ENCODE peak calls at places on chromosomes 1 and 21, in four cellular contexts. M, U, D and N are unnamed samples. For H3K4me1, the result is how much of the 10 kb centered on the place peaks cover.

GRCh38 chr1:201223852-201224670 is 33.4 kb downstream of the IGFN1 start:
- DNase-seq in M (no peak), U (no peak), D (no peak), N (peak)

GRCh38 chr1:7922301-7922700 is 18.3 kb downstream of the TNFRSF9 start:
- DNase-seq in M (peak), U (no peak), D (no peak), N (no peak)

GRCh38 chr1:235725493-235725892 is 75.9 kb upstream of the GNG4 start:
- DNase-seq in M (peak), U (no peak), D (no peak), N (no peak)

GRCh38 chr1:8671313-8671917 is 146.0 kb downstream of the RERE start:
- DNase-seq in M (peak), U (peak), D (no peak), N (no peak)

GRCh38 chr21:17903029-17903806 is 84.1 kb upstream of the C21orf91 start:
- DNase-seq in M (peak), U (peak), D (no peak), N (no peak)

GRCh38 chr1:116775116-116775752 is 21.0 kb downstream of the CD2 start:
- DNase-seq in M (no peak), U (no peak), D (no peak), N (peak)

GRCh38 chr1:30724175-30724574 is 790 bp upstream of the MATN1 start:
- DNase-seq in M (no peak), U (no peak), D (no peak), N (no peak)

GRCh38 chr1:172279951-172280350 is 140.5 kb upstream of the C1orf105 start:
- DNase-seq in M (peak), U (no peak), D (peak), N (no peak)

GRCh38 chr1:158002022-158002629 is 8.7 kb downstream of the KIRREL1 start:
- DNase-seq in M (peak), U (no peak), D (peak), N (no peak)

GRCh38 chr1:184002071-184002470 is 35.5 kb downstream of the COLGALT2 start:
- DNase-seq in M (peak), U (no peak), D (peak), N (no peak)

GRCh38 chr1:155324717-155325595 is 4.3 kb downstream of the RUSC1 start:
- DNase-seq in M (peak), U (no peak), D (peak), N (no peak)

GRCh38 chr1:53731779-53732305 is 7.1 kb downstream of the GLIS1 start:
- DNase-seq in M (peak), U (no peak), D (no peak), N (no peak)

GRCh38 chr21:44593598-44594405 is 1.5 kb upstream of the KRTAP10-6 start:
- DNase-seq in M (peak), U (no peak), D (no peak), N (peak)

GRCh38 chr1:210231846-210232523 is 611 bp upstream of the SERTAD4 start:
- DNase-seq in M (no peak), U (no peak), D (peak), N (no peak)

GRCh38 chr1:2789164-2789985 is 12.1 kb downstream of the TTC34 start:
- DNase-seq in M (no peak), U (no peak), D (no peak), N (no peak)

GRCh38 chr21:17612023-17612564 is 607 bp downstream of the BTG3 start:
- DNase-seq in M (peak), U (no peak), D (peak), N (peak)

DNA sequence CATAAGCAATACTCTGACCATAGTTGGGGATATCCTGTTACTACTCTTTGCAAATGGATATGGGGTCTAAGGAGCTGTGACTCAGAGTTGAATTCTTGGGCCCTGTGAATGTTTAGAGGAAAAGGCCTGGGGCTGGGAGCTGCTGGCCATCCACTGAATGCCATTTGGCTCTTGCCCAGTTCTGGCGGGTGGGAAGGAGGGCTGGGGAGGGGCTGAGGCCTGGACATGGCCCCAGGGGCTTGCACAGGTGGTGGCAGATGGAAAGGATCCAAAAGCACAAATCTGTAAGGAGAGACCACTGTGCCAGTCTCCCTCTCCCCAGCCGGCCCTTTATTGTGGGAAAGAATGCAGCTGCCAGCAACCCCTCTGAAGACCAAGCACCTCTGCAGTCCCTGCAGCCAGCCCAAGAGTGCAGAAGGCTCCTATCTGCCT is 12.2 kb downstream of the PLXNA2 start:
- DNase-seq in M (peak), U (no peak), D (no peak), N (no peak)
- H3K4me1 ChIP-seq in M (under half), U (under half), D (under half), N (half or more)

GRCh38 chr1:51735746-51736254 is 118.9 kb downstream of the OSBPL9 start:
- DNase-seq in M (no peak), U (no peak), D (no peak), N (no peak)
- H3K4me1 ChIP-seq in M (under half), U (under half), D (under half), N (half or more)

GRCh38 chr1:197905699-197906351 is 3.4 kb downstream of the C1orf53 start:
- DNase-seq in M (no peak), U (no peak), D (no peak), N (no peak)

GRCh38 chr1:197910120-197911110 is 6.8 kb upstream of the LHX9 start:
- DNase-seq in M (no peak), U (no peak), D (no peak), N (no peak)

GRCh38 chr1:197908695-197909336 is 6.4 kb downstream of the C1orf53 start:
- DNase-seq in M (no peak), U (no peak), D (no peak), N (no peak)

GRCh38 chr1:197909346-197909745 is 6.9 kb downstream of the C1orf53 start:
- DNase-seq in M (no peak), U (no peak), D (no peak), N (no peak)

DNA sequence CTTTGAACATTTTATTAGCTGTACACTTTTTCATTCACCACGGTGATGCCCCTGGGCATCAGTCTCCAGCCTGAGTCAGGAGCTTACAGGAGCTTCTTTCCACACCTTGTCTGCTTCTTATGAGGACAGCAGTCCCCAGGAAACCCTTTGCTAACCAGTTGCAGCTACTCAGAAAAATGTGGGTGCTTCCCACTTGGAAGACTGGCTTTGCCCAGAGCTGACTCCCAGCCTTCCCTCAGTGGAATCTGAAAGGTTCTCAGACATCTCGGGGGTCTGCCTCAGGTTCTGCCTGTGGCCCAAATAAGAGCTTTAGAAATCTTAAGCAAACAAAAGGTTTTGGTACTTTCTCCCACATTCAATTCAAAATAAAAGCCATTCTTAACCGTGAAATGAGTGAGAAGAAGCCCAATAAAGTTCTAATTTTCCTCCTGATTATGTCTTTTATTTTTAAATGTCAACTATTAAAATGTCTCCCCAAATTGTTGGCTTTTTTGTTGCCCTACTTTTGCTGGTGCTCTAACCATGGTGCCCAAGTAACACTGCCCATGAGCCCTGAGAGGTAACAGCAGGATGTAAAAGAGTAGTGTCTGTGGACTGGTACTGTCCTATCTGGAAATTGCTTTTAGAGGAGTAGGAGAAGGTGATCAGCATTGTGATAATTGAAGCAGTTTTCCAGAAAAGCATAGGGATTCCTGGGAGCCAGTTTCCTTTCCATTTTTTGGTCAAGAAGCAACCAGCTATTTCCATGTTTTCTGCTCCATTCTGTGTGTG is 5.6 kb downstream of the C1orf53 start:
- DNase-seq in M (no peak), U (no peak), D (no peak), N (no peak)
- H3K4me1 ChIP-seq in M (under half), U (half or more), D (under half), N (under half)

GRCh38 chr1:227937031-227937430 is 10.7 kb downstream of the WNT9A start:
- DNase-seq in M (no peak), U (no peak), D (no peak), N (no peak)
- H3K4me1 ChIP-seq in M (under half), U (under half), D (under half), N (under half)